ENCODE peak calls at places on chromosomes 5 and 9, in six cellular contexts. Q is lower lobe of right lung, C is A549, S is neural crest cell, L is right atrium auricular region, A is tibial nerve. Z is an unnamed sample.

GRCh38 chr5:58188287-58188651 is 271.6 kb downstream of the PLK2 start:
- DNase-seq in Q (no peak), C (peak; percentile 98), S (no peak), L (no peak), A (no peak), Z (no peak)

GRCh38 chr9:97548819-97549540 is 47.5 kb downstream of the TMOD1 start:
- DNase-seq in Q (no peak), C (no peak), S (no peak), L (no peak), A (no peak), Z (no peak)

GRCh38 chr9:88947581-88948573 is 43.4 kb upstream of the S1PR3 start:
- DNase-seq in Q (no peak), C (no peak), S (no peak), L (no peak), A (no peak), Z (no peak)

GRCh38 chr9:99056876-99057664 is 47.8 kb upstream of the TGFBR1 start:
- DNase-seq in Q (no peak), C (no peak), S (no peak), L (no peak), A (no peak), Z (no peak)

GRCh38 chr5:159854916-159855315 is 61.4 kb upstream of the ADRA1B start:
- DNase-seq in Q (no peak), C (no peak), S (no peak), L (no peak), A (no peak), Z (no peak)

GRCh38 chr5:73437126-73438047 is 11.2 kb downstream of the FOXD1 start:
- DNase-seq in Q (no peak), C (peak; percentile 79), S (peak; percentile 45), L (no peak), A (no peak), Z (peak; percentile 72)

GRCh38 chr5:181160144-181160754 is 12.9 kb downstream of the OR2V2 start:
- DNase-seq in Q (no peak), C (peak; percentile 84), S (no peak), L (no peak), A (no peak), Z (no peak)

GRCh38 chr5:135210286-135211055 is 176.4 kb upstream of the PITX1 start:
- DNase-seq in Q (no peak), C (no peak), S (no peak), L (peak; percentile 21), A (no peak), Z (no peak)

GRCh38 chr5:87400305-87400899 is 12.3 kb downstream of the CCNH start:
- DNase-seq in Q (no peak), C (peak; percentile 48), S (no peak), L (no peak), A (no peak), Z (no peak)

GRCh38 chr5:50665091-50665490 is 1.3 kb upstream of the PARP8 start:
- DNase-seq in Q (no peak), C (no peak), S (no peak), L (no peak), A (no peak), Z (no peak)

GRCh38 chr5:50663636-50664035 is 2.8 kb upstream of the PARP8 start:
- DNase-seq in Q (peak; percentile 57), C (no peak), S (no peak), L (no peak), A (no peak), Z (no peak)

GRCh38 chr5:50667079-50667652 is 729 bp downstream of the PARP8 start:
- DNase-seq in Q (peak; percentile 82), C (peak; percentile 23), S (peak; percentile 57), L (peak; percentile 65), A (peak; percentile 17), Z (peak; percentile 62)

GRCh38 chr5:50666261-50667078 is at the start of gene PARP8:
- DNase-seq in Q (peak; percentile 71), C (no peak), S (peak; percentile 53), L (peak; percentile 61), A (no peak), Z (peak; percentile 56)

GRCh38 chr5:50667653-50668403 is 1.4 kb downstream of the PARP8 start:
- DNase-seq in Q (peak; percentile 86), C (no peak), S (no peak), L (no peak), A (no peak), Z (peak; percentile 80)
- TF ChIP-seq CTCF in Q (no peak), C (no peak), S (no peak), L (no peak), A (no peak), Z (no peak)

GRCh38 chr9:6910032-6910431 is 152.3 kb downstream of the KDM4C start:
- DNase-seq in Q (no peak), C (peak; percentile 15), S (no peak), L (no peak), A (no peak), Z (no peak)
- TF ChIP-seq CTCF in Q (peak; percentile 37), C (peak; percentile 58), S (peak; percentile 61), L (no peak), A (no peak), Z (peak; percentile 69)

GRCh38 chr5:132663771-132664695 is 6.1 kb downstream of the IL13 start:
- DNase-seq in Q (no peak), C (no peak), S (no peak), L (no peak), A (no peak), Z (no peak)

GRCh38 chr5:132659598-132660493 is 1.9 kb downstream of the IL13 start:
- DNase-seq in Q (no peak), C (no peak), S (no peak), L (no peak), A (no peak), Z (no peak)

GRCh38 chr5:132662925-132663770 is 5.2 kb downstream of the IL13 start:
- DNase-seq in Q (no peak), C (peak; percentile 13), S (no peak), L (no peak), A (no peak), Z (no peak)

GRCh38 chr5:132662004-132662401 is 4.0 kb downstream of the IL13 start:
- DNase-seq in Q (no peak), C (no peak), S (no peak), L (no peak), A (no peak), Z (no peak)

DNA sequence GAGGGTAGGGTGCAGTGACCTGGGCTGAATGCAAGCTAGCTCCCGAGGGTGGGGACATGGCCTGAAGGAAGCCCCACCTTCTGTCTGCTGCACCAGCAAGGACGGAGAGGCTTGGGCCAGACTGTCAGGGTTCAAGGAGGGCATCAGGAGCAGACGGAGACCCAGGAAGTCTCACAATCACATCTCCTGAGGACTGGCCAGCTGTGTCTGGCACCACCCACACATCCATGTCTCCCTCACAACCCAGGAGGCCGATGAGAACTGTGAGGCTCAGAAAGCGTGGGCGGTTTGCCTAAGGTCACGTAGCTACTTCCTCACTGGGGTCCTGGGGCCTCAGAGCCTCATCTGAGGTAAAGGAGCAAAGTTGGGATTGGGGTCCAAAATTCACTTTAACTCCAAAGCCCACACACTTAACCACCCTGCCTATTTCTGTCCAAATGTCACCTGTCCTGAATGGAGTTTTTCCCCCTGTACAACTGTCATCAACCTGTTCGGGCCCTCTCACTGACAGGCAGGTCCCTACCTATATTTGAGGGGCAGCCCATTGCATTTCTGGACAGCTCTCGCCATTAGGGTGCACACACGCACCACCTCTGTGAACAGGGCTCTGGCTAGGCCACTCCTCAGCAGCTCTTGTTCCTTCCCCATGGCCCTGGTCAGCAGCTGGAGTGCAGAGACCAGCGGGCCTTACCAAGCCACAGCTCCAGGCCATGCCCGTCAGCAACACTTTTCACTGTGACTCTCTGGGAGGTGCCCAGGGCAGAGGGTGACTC is 3.4 kb downstream of the IL13 start:
- DNase-seq in Q (no peak), C (no peak), S (no peak), L (no peak), A (no peak), Z (no peak)
- TF ChIP-seq CTCF in Q (no peak), C (no peak), S (no peak), L (no peak), A (no peak), Z (no peak)

DNA sequence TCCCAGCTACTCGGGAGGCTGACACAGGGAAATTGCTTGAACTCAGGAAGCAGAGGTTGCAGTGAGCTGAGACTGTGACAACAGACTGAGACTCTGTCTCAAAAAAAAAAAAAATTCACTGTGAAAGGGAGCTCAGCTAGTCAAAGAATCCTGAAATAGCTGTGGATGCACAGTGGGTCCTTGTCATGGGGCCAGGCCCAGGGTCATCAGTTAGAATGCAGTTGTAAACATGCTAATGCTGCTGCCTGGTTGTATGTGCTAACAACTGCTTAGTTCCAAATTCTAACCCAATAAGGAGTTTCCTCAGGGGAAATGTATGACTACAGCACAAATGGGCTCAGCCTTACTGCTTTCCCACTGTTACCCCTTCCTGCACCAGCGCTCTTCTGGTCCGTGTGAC is 84.0 kb downstream of the PALM2AKAP2 start:
- DNase-seq in Q (no peak), C (no peak), S (no peak), L (no peak), A (no peak), Z (no peak)
- TF ChIP-seq CTCF in Q (no peak), C (no peak), S (no peak), L (no peak), A (no peak), Z (no peak)

GRCh38 chr9:91978739-91979414 is 28.8 kb upstream of the ROR2 start:
- DNase-seq in Q (no peak), C (peak; percentile 57), S (peak; percentile 14), L (no peak), A (no peak), Z (peak; percentile 51)
- TF ChIP-seq CTCF in Q (peak; percentile 27), C (peak; percentile 36), S (peak; percentile 49), L (no peak), A (no peak), Z (no peak)

GRCh38 chr9:36730414-36730813 is 157.7 kb downstream of the MELK start:
- DNase-seq in Q (no peak), C (no peak), S (no peak), L (no peak), A (no peak), Z (no peak)

GRCh38 chr9:36731068-36731467 is 158.4 kb downstream of the MELK start:
- DNase-seq in Q (no peak), C (no peak), S (no peak), L (no peak), A (no peak), Z (no peak)

GRCh38 chr9:36731576-36731975 is 158.9 kb downstream of the MELK start:
- DNase-seq in Q (no peak), C (no peak), S (no peak), L (no peak), A (no peak), Z (no peak)

GRCh38 chr9:36729902-36730301 is 157.2 kb downstream of the MELK start:
- DNase-seq in Q (no peak), C (no peak), S (no peak), L (no peak), A (no peak), Z (no peak)

DNA sequence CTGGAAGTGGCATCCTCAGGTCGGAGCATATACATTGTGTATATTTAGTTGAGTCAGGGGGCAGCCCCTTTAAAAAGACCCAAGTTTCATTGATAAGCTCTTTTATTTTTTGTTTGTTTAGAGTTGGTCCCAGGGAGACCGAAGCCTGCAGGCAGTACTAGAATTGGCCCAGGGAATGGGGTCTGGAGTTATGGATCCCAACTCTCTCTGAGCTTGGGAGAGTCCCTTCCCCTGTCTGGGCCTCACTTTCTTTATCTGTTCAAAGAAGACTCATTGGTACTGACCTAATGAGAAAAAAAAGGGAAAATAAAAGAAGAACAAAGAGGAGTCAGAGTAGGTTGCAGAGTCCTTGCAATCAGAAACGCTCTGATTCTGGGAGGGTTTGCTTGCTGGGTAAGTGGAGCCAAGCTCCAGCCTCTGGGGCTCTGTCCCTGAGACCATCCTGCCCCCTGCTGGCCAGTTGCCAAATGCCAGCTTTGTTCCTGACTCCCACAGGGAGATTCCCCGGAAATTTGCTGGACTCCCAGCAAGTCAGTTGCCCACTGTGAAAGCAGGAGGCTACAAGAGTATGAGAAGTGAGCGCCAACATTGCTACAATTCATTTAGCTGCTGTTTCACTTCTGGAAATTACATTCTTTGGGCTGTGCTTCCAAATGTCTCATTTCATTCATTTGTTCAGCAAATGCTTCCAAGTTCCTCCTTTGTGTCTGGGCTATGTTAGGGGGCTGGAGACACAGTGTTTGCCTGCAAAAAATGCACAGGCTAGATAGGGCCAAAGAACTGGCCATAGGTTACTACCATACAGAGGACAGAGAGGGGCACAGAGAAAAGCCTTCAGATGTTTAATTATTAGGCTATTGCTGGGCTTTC is 156.2 kb downstream of the MELK start:
- DNase-seq in Q (peak; percentile 69), C (peak; percentile 76), S (peak; percentile 94), L (no peak), A (peak; percentile 28), Z (peak; percentile 95)
- TF ChIP-seq CTCF in Q (peak; percentile 63), C (peak; percentile 82), S (peak; percentile 95), L (no peak), A (peak; percentile 50), Z (peak; percentile 97)

Z was measured in endothelial cell.